ENCODE peak calls at places on chromosomes 16 and 17, in six cellular contexts. K is cardiac fibroblast; C is SJCRH30; N is trophoblast cell; P is Jurkat, Clone E6-1; O is right lobe of liver. A is an unnamed sample.

GRCh38 chr16:84198401-84198800 is 7.4 kb downstream of the ADAD2 start:
- DNase-seq in K (peak; percentile 73), O (no peak), C (no peak), P (no peak), N (no peak), A (no peak)

GRCh38 chr17:43308999-43309398 is 75.2 kb upstream of the RNU2-1 start:
- DNase-seq in N (no peak), C (no peak), K (no peak), O (no peak), P (no peak), A (no peak)

GRCh38 chr17:75874323-75875181 is 3.8 kb downstream of the TRIM47 start:
- DNase-seq in C (no peak), K (no peak), O (no peak), P (no peak), N (no peak), A (no peak)

GRCh38 chr17:17532991-17533390 is 36.8 kb upstream of the RASD1 start:
- DNase-seq in P (no peak), C (no peak), O (no peak), K (no peak), N (no peak), A (no peak)

GRCh38 chr17:2958706-2959222 is 104.6 kb downstream of the OR1D5 start:
- DNase-seq in N (peak; percentile 83), P (no peak), C (no peak), O (no peak), K (no peak), A (no peak)

GRCh38 chr17:9195346-9195870 is 174.1 kb downstream of the NTN1 start:
- DNase-seq in P (no peak), O (no peak), C (peak; percentile 17), N (no peak), K (no peak), A (no peak)

GRCh38 chr17:34610038-34610437 is 30.7 kb downstream of the TMEM132E start:
- DNase-seq in C (no peak), O (no peak), K (no peak), P (no peak), N (no peak), A (no peak)

GRCh38 chr16:64872101-64872500 is 249.8 kb downstream of the CDH11 start:
- DNase-seq in K (no peak), O (no peak), N (no peak), P (no peak), C (peak; percentile 56), A (no peak)

GRCh38 chr17:37825851-37826250 is 81.0 kb upstream of the HNF1B start:
- DNase-seq in P (no peak), K (no peak), C (no peak), N (no peak), O (no peak), A (no peak)

GRCh38 chr16:66617728-66618127 is 13.2 kb downstream of the CMTM3 start:
- DNase-seq in P (no peak), O (no peak), C (no peak), N (peak; percentile 95), K (no peak), A (no peak)

GRCh38 chr17:48910370-48910769 is 2.2 kb downstream of the UBE2Z start:
- DNase-seq in N (no peak), O (no peak), C (peak; percentile 39), K (no peak), P (no peak), A (no peak)

GRCh38 chr17:12900474-12900873 is 111.2 kb downstream of the ARHGAP44 start:
- DNase-seq in N (no peak), C (no peak), P (no peak), K (no peak), O (no peak), A (no peak)

GRCh38 chr16:88927661-88928060 is 49.3 kb downstream of the CBFA2T3 start:
- DNase-seq in N (no peak), O (no peak), K (no peak), P (no peak), C (no peak), A (no peak)

GRCh38 chr17:82434216-82434565 is 15.8 kb upstream of the OGFOD3 start:
- DNase-seq in P (no peak), O (no peak), N (no peak), C (no peak), K (no peak), A (no peak)

GRCh38 chr16:85276258-85276657 is 164.0 kb upstream of the CIBAR2 start:
- DNase-seq in P (no peak), N (no peak), O (no peak), K (no peak), C (no peak), A (no peak)

GRCh38 chr17:48562934-48563333 is 15.2 kb downstream of the HOXB4 start:
- DNase-seq in P (no peak), K (no peak), O (no peak), C (no peak), N (no peak), A (no peak)

GRCh38 chr17:46772013-46772878 is 46.2 kb downstream of the WNT3 start:
- DNase-seq in O (peak; percentile 91), N (no peak), P (no peak), K (no peak), C (peak; percentile 74), A (no peak)
- H3K4me3 ChIP-seq in O (peak overlapping the region; percentile 65), N (peak overlapping the region; percentile 69), P (peak overlapping the region; percentile 52), K (peak overlapping the region; percentile 55), C (peak overlapping the region; percentile 80), A (peak overlapping the region; percentile 11)

DNA sequence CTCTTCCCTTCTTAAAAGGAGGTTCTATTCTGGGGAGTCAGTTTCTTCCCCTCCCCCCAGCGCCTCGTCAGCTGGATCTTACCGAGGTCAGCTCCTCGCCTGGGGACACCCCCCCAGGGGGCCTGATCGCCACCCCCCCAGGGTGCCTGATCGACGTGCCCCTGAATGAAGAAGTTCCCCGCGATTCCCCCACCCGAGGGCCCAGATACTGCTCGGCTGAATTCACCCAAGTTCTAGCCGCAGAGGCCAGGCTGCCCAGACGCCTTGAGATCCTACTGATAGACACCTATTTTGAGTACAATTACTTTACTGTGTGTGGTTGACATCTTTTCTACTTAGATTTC is 1.4 kb downstream of the RAB11FIP3 start:
- DNase-seq in N (no peak), O (no peak), P (no peak), C (no peak), K (no peak), A (no peak)
- H3K4me3 ChIP-seq in N (peak overlapping the region; percentile 25), O (peak overlapping the region; percentile 75), P (peak overlapping the region; percentile 67), C (peak overlapping the region; percentile 63), K (peak overlapping the region; percentile 75), A (peak overlapping the region; percentile 54)

GRCh38 chr16:69413045-69413664 is 11.3 kb upstream of the CYB5B start:
- DNase-seq in O (no peak), P (no peak), C (no peak), N (no peak), K (no peak), A (no peak)
- H3K4me3 ChIP-seq in O (no peak overlapping the region), P (no peak overlapping the region), C (no peak overlapping the region), N (no peak overlapping the region), K (no peak overlapping the region), A (no peak overlapping the region)

GRCh38 chr17:27958708-27959381 is 65.7 kb upstream of the LYRM9 start:
- DNase-seq in C (no peak), K (no peak), P (no peak), O (no peak), N (no peak), A (no peak)
- H3K4me3 ChIP-seq in C (no peak overlapping the region), K (no peak overlapping the region), P (no peak overlapping the region), O (no peak overlapping the region), N (no peak overlapping the region), A (no peak overlapping the region)

GRCh38 chr17:35763767-35764122 is 3.1 kb downstream of the C17orf50 start:
- DNase-seq in P (no peak), C (no peak), N (no peak), O (no peak), K (no peak), A (no peak)
- H3K4me3 ChIP-seq in P (peak overlapping the region; percentile 60), C (no peak overlapping the region), N (no peak overlapping the region), O (peak overlapping the region; percentile 56), K (peak overlapping the region; percentile 28), A (peak overlapping the region; percentile 57)

DNA sequence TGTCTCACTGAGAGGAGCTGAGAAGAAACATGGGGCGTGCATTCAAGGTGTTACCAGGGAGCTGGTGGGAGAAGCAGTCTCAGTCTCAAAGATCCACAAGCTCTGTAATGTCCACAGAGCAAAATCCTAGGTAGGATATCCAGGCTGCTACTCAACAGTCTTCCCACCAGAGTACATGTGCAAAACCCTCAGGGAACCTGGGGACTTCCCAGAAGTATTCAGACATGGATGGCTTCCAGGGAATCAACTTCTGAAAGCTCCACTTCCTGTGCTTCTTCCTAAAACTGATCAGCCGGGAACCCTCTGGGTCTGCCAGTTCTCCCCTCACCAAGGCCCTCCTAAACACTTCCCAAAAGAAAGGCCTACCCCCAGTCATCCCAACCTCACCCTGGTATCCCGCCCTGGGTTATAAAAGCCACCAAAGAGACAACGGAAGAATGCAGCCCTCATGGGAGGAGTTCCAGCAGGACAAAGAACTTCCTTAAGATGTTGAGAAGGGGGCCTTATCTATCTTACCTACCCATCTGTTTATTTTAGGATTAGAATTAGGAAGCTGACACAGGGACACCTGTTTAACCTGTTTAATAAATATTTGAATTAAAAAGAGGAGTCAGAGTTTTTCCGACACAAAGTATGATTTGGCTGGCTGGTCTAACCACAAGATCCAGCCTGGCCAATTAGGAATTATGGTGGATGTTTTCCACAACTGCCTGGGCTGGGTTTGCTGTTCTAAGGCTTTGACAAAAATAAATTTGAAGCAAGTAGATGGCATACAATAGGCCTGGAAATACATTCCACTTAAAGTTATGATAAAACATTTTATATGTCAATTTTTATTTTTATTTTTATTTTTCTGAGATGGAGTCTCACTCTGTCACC is 37.0 kb downstream of the CUEDC1 start:
- DNase-seq in O (no peak), N (no peak), K (peak; percentile 57), C (peak; percentile 59), P (no peak), A (no peak)
- H3K4me3 ChIP-seq in O (no peak overlapping the region), N (no peak overlapping the region), K (no peak overlapping the region), C (no peak overlapping the region), P (no peak overlapping the region), A (no peak overlapping the region)